ENCODE peak calls at places on chromosomes 4 and X, in five cellular contexts. A is transverse colon, K is mucosa of descending colon, Y is esophagus muscularis mucosa, P is cardiac muscle cell. Q is an unnamed sample.

GRCh38 chr4:84750260-84750955 is 167.5 kb downstream of the CDS1 start:
- DNase-seq in K (no peak), A (no peak), P (peak; percentile 69), Y (no peak), Q (peak; percentile 34)

GRCh38 chr4:128718793-128719192 is 90.7 kb upstream of the JADE1 start:
- DNase-seq in K (no peak), A (no peak), P (peak; percentile 26), Y (no peak), Q (no peak)

GRCh38 chrX:4932790-4933189 is 1219.3 kb upstream of the PRKX start:
- DNase-seq in K (no peak), Y (no peak), P (no peak), A (no peak), Q (no peak)

GRCh38 chr4:114180481-114180880 is 201.0 kb upstream of the ARSJ start:
- DNase-seq in K (no peak), P (peak; percentile 83), Y (no peak), A (no peak), Q (peak; percentile 77)

GRCh38 chrX:41722816-41723215 is 1.2 kb upstream of the GPR82 start:
- DNase-seq in A (no peak), K (no peak), P (peak; percentile 26), Y (no peak), Q (no peak)

GRCh38 chrX:981791-982626 is 230.4 kb downstream of the CRLF2 start:
- DNase-seq in Y (no peak), K (no peak), A (no peak), P (no peak), Q (no peak)

GRCh38 chr4:126106658-126107057 is 791.9 kb downstream of the FAT4 start:
- DNase-seq in A (no peak), P (no peak), Y (no peak), K (no peak), Q (peak; percentile 49)

GRCh38 chr4:173301518-173302201 is 32.5 kb downstream of the HMGB2 start:
- DNase-seq in K (no peak), P (peak; percentile 61), Y (no peak), A (no peak), Q (peak; percentile 4)

GRCh38 chr4:140049024-140049923 is 104.7 kb downstream of the MAML3 start:
- DNase-seq in A (peak; percentile 64), Y (no peak), P (peak; percentile 66), K (peak; percentile 66), Q (no peak)

GRCh38 chrX:36961590-36961989 is 46.6 kb upstream of the FAM47C start:
- DNase-seq in K (no peak), P (no peak), Y (no peak), A (no peak), Q (no peak)

GRCh38 chr4:103012085-103012484 is 7.4 kb downstream of the SLC9B1 start:
- DNase-seq in A (no peak), Y (no peak), K (no peak), P (peak; percentile 85), Q (no peak)

GRCh38 chr4:88674989-88675388 is 22.6 kb downstream of the NAP1L5 start:
- DNase-seq in A (no peak), P (no peak), K (no peak), Y (no peak), Q (peak; percentile 18)

GRCh38 chr4:16443504-16444088 is 217.3 kb upstream of the TAPT1 start:
- DNase-seq in K (no peak), A (no peak), P (peak; percentile 60), Y (peak; percentile 34), Q (no peak)

GRCh38 chrX:650801-651200 is 20.2 kb downstream of the SHOX start:
- DNase-seq in K (no peak), P (no peak), A (no peak), Y (no peak), Q (no peak)

GRCh38 chrX:21658746-21659145 is 616 bp upstream of the KLHL34 start:
- DNase-seq in P (no peak), A (peak; percentile 58), K (peak; percentile 62), Y (no peak), Q (no peak)

GRCh38 chr4:55880652-55881280 is 27.3 kb downstream of the EXOC1 start:
- DNase-seq in Y (no peak), A (no peak), P (no peak), K (no peak), Q (no peak)
- H3K36me3 ChIP-seq in Y (peaks cover 35% of the 10 kb centered on the region), A (no peaks in the 10 kb centered on the region), P (peaks cover 23% of the 10 kb centered on the region), K (peaks cover 10% of the 10 kb centered on the region), Q (peaks cover 39% of the 10 kb centered on the region)

GRCh38 chrX:148269513-148269912 is 230.9 kb upstream of the AFF2 start:
- DNase-seq in A (no peak), Y (no peak), P (no peak), K (no peak), Q (no peak)
- H3K9me3 ChIP-seq in A (no peaks in the 10 kb centered on the region), Y (no peaks in the 10 kb centered on the region), P (no peaks in the 10 kb centered on the region), K (no peaks in the 10 kb centered on the region), Q (no peaks in the 10 kb centered on the region)

DNA sequence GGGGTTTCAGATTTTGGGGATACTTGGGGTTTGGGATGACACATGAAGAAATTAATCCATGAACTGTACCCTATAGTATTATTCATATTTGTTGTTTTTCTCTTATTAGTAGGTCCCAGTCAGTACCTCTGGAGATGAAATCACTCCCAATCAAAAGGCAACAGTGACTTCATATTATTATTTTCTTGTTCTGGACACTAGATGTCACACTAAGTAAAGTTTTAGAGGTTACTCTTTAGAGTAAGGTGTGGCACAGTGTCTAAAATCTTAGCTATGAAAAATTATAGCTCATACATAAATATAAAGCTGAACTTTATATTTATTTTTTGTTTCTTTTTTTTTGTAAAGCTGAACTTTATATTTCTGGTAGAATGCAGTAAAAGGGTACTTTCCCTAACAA is 35.1 kb downstream of the FAM114A1 start:
- DNase-seq in A (no peak), Y (no peak), P (peak; percentile 41), K (no peak), Q (peak; percentile 47)
- H3K36me3 ChIP-seq in A (no peaks in the 10 kb centered on the region), Y (peaks cover 16% of the 10 kb centered on the region), P (no peaks in the 10 kb centered on the region), K (no peaks in the 10 kb centered on the region), Q (peaks cover 26% of the 10 kb centered on the region)

GRCh38 chrX:111395132-111395531 is 16.9 kb downstream of the DCX start:
- DNase-seq in Y (no peak), P (no peak), A (no peak), K (no peak), Q (no peak)
- H3K9me3 ChIP-seq in Y (no peaks in the 10 kb centered on the region), P (no peaks in the 10 kb centered on the region), A (no peaks in the 10 kb centered on the region), K (no peaks in the 10 kb centered on the region), Q (no peaks in the 10 kb centered on the region)

DNA sequence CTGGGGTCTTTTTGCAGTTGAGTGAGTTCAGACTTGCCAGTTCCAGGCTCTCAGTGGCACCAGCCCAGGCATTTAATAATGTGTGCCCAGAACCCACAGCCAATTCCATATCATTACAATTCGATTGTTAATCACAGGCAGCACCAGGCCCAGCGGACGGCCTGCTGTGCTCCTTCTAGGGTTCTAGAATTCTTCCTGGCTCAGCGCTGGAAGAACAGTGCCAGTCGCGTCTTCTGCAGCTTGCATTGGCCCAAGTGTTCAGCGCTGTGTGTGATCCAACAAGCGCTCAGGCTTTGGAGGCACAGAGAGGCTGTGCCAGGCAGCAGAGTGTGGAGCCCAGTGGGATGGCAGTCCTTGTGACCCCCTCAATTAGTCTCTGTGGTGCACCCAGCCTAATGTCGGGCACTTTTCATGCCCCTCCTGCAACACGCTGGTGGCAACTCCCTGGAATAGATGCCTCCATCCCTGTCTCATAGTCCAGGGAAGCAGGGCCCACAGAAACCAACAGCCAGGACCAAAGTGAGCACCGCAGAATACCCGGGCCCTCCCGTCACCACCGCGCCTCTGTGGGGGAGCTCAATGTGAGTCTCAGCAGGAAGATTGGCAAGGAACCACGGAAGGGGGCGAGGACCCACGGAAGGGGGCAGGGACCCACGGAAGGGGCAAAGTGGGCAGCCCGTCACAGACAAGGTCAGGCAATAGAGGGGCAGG is 193.2 kb downstream of the AFAP1 start:
- DNase-seq in P (no peak), K (no peak), A (no peak), Y (no peak), Q (no peak)
- H3K36me3 ChIP-seq in P (no peaks in the 10 kb centered on the region), K (no peaks in the 10 kb centered on the region), A (no peaks in the 10 kb centered on the region), Y (no peaks in the 10 kb centered on the region), Q (no peaks in the 10 kb centered on the region)

DNA sequence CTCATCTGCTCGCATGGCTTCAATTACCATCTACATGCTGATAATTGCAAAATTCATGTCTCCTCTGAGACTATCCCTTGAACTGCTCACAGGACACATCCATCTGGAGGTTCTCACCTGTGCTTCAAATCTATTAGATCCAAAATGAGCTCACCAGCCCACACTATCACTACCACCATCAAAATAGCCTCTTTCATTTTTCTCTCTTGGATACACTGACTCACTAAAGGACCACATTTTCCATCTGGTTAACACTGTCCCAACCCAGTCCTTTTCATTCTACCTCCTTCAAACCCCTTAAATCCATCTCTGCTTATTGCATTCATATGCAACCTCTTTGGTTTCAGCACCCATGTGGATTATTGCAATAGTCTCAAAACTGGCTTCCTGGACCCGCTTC is 497.6 kb downstream of the MID1IP1 start:
- DNase-seq in P (no peak), A (no peak), Y (no peak), K (no peak), Q (no peak)
- H3K9me3 ChIP-seq in P (no peaks in the 10 kb centered on the region), A (no peaks in the 10 kb centered on the region), Y (no peaks in the 10 kb centered on the region), K (peaks cover 9% of the 10 kb centered on the region), Q (no peaks in the 10 kb centered on the region)

DNA sequence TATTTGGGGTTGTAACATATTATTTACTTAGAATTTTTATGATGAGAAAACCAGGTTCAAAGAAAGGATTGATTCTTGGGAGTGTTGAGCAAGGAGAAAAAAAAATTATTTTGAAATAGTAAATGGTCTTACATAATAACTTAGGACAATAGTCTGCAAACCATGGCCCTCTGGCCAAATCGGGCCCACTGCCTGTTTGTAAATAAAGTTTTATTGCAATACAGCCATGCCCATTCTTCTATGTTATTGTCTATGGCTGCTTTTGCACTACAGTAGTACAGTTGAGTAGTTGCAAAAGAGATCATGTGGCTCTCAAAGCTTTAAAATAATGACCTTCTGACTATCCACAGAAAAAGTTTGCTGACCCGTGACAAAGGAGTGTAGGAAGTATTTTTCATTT is 63.2 kb upstream of the MCUB start:
- DNase-seq in Y (no peak), K (no peak), A (no peak), P (no peak), Q (no peak)
- H3K36me3 ChIP-seq in Y (peaks cover 41% of the 10 kb centered on the region), K (no peaks in the 10 kb centered on the region), A (no peaks in the 10 kb centered on the region), P (peaks cover 59% of the 10 kb centered on the region), Q (peaks cover 32% of the 10 kb centered on the region)

GRCh38 chr4:314296-314903 is 9.1 kb upstream of the ZNF732 start:
- DNase-seq in Y (no peak), A (no peak), K (no peak), P (no peak), Q (no peak)
- H3K9me3 ChIP-seq in Y (no peaks in the 10 kb centered on the region), A (peaks cover 5% of the 10 kb centered on the region), K (peaks cover 10% of the 10 kb centered on the region), P (no peaks in the 10 kb centered on the region), Q (no peaks in the 10 kb centered on the region)